ENCODE peak calls at places on chromosomes 7 and 10, in ten cellular contexts. V is foreskin keratinocyte, H is brain microvascular endothelial cell, R is astrocyte, J is fibroblast of lung, D is GM23338, Q is tibial artery, X is breast epithelium, L is suprapubic skin, M is psoas muscle. C is an unnamed sample.

GRCh38 chr7:139936760-139937310 is 107.8 kb downstream of the TBXAS1 start:
- DNase-seq in V (no peak), H (peak; percentile 85), R (peak; percentile 86), J (peak; percentile 84), D (no peak), Q (no peak), X (no peak), L (no peak), M (no peak), C (no peak)

GRCh38 chr7:79459381-79459780 is 5.9 kb upstream of the MAGI2 start:
- DNase-seq in V (no peak), H (no peak), R (no peak), J (peak; percentile 69), D (no peak), Q (peak; percentile 49), X (no peak), L (no peak), M (no peak), C (no peak)

GRCh38 chr10:13526952-13527863 is 1.6 kb downstream of the BEND7 start:
- DNase-seq in V (peak; percentile 61), H (peak; percentile 39), R (peak; percentile 87), J (peak; percentile 8), D (peak; percentile 32), Q (no peak), X (no peak), L (no peak), M (no peak), C (no peak)

GRCh38 chr10:133614830-133615580 is 11.6 kb downstream of the FRG2B start:
- DNase-seq in V (no peak), H (no peak), R (no peak), J (no peak), D (no peak), Q (no peak), X (no peak), L (no peak), M (no peak), C (no peak)

GRCh38 chr7:77331938-77332695 is 84.0 kb downstream of the GSAP start:
- DNase-seq in V (no peak), H (peak; percentile 84), R (peak; percentile 79), J (peak; percentile 91), D (peak; percentile 82), Q (peak; percentile 57), X (no peak), L (no peak), M (peak; percentile 48), C (peak; percentile 90)

GRCh38 chr7:97635622-97636021 is 96.3 kb upstream of the TAC1 start:
- DNase-seq in V (no peak), H (no peak), R (no peak), J (no peak), D (no peak), Q (no peak), X (no peak), L (no peak), M (no peak), C (no peak)

GRCh38 chr7:100126239-100126930 is 382 bp upstream of the MBLAC1 start:
- DNase-seq in V (no peak), H (no peak), R (no peak), J (no peak), D (no peak), Q (no peak), X (no peak), L (no peak), M (no peak), C (no peak)

GRCh38 chr7:90210925-90211324 is 615 bp upstream of the STEAP2 start:
- DNase-seq in V (no peak), H (no peak), R (no peak), J (no peak), D (peak; percentile 34), Q (no peak), X (no peak), L (no peak), M (no peak), C (peak; percentile 29)

GRCh38 chr7:1209097-1209496 is 23.6 kb upstream of the UNCX start:
- DNase-seq in V (no peak), H (no peak), R (no peak), J (no peak), D (no peak), Q (no peak), X (no peak), L (no peak), M (no peak), C (no peak)

DNA sequence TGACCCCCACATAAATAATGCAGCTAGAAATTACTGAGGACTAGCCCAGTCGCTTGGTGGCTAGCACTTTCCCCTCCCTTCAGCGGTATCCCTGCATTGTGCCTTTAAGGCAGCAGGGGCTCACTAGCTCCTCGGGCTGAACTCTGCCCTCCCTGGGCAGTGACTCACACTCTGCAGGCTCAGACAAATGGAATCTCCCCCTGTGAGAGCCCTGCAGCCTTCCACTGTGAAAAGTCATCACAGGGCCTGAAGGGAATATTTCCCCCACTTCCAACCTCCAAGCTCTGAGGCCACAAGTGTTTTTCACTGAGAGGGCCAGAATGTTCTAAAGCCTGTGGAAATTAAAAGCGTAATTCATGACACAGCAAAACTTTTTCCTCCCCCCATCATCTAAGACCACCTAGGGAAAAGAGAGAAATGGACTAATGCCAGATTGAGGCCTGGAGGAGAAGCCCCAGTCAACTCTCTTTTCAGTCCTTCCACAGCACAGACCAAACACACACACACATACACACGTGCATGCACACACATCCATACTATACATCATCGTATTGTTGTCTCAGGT is 93.6 kb upstream of the COL1A2 start:
- DNase-seq in V (peak; percentile 80), H (peak; percentile 97), R (peak; percentile 97), J (peak; percentile 97), D (peak; percentile 82), Q (peak; percentile 81), X (no peak), L (peak; percentile 80), M (peak; percentile 74), C (peak; percentile 40)
- TF ChIP-seq CTCF in V (peak; percentile 23), H (peak; percentile 37), R (no peak), J (peak; percentile 40), D (no peak), Q (peak; percentile 8), X (no peak), L (no peak), M (no peak), C (peak; percentile 18)

DNA sequence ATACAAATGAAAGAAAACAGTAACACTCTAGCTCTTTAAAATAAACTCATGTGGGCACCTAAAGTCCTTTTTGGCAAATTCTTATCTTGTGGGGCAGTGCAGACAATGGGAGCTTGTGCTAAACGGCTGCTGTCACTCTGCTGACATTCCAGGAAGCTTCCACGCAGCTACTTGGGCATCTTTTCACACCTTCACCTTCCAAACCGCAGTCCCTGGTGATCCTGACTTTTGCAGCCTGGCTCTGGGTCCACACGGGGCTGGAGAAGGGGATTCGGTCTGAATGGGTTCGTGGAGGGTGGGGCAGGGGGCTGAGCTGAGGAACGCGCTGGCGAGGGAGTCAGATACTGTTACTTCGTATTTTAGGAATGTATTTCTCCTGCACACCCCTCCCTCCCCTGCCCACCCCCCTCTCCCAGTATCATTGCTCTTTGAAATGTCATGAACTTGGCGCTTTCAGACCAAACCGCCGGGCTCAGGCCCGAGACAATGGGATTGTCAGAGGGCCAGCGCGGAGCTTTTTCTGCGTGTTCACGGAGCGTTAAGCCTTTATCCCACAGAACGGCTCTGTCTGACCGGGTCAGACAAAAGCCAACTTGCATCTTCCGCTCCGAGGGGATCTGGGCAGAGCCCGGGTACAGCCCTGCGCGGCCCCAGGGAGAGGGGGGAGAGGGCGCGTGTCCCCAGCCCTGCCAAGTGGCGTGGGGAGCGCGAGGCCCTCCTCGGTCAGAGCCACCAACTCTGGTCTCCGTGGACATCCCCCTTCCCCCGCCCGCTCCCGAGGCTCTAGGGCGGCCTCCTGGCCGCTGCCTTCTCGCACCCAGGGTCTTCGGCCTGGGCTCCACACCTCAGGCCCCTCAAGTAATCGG is 76.7 kb upstream of the EN2 start:
- DNase-seq in V (no peak), H (no peak), R (no peak), J (no peak), D (no peak), Q (no peak), X (no peak), L (no peak), M (no peak), C (no peak)
- H3K27me3 ChIP-seq in V (peaks cover 84% of the 10 kb centered on the region), H (peaks cover 80% of the 10 kb centered on the region), R (peaks cover 71% of the 10 kb centered on the region), J (peaks cover 69% of the 10 kb centered on the region), D (peaks cover 90% of the 10 kb centered on the region), Q (peaks cover 100% of the 10 kb centered on the region), X (peaks cover 3% of the 10 kb centered on the region), L (peaks cover 97% of the 10 kb centered on the region), M (peaks cover 4% of the 10 kb centered on the region), C (peaks cover 96% of the 10 kb centered on the region)

DNA sequence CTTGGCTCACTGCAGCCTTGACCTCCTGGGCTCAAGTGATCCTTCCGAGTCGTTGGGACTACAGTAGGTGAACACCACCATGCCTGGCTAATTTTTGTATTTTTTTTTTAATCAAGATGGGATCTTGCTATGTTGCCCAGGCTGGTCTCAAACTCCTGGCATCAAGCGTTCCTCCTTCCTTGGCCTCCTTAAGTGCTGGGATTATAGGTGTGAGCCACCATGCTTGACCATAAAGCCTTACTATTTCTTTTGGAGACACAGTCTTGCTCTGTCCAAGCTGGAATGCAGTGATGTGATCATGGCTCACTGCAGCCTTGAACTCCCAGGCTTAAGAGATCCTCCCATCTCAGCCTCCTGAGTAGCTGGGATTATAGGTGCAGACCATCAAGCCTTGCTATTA is 12.6 kb downstream of the TFAM start:
- DNase-seq in V (no peak), H (no peak), R (no peak), J (no peak), D (no peak), Q (no peak), X (no peak), L (no peak), M (no peak), C (no peak)
- H3K27ac ChIP-seq in V (no peak overlapping the region), H (no peak overlapping the region), R (no peak overlapping the region), J (no peak overlapping the region), D (no peak overlapping the region), Q (no peak overlapping the region), X (no peak overlapping the region), L (no peak overlapping the region), M (no peak overlapping the region), C (no peak overlapping the region)

GRCh38 chr7:95686109-95686508 is 86.2 kb upstream of the DYNC1I1 start:
- DNase-seq in V (no peak), H (peak; percentile 47), R (peak; percentile 23), J (peak; percentile 84), D (peak; percentile 67), Q (peak; percentile 40), X (no peak), L (no peak), M (peak; percentile 46), C (peak; percentile 56)

GRCh38 chr7:95682913-95683312 is 86.6 kb upstream of the PDK4 start:
- DNase-seq in V (no peak), H (no peak), R (no peak), J (no peak), D (no peak), Q (no peak), X (no peak), L (no peak), M (no peak), C (no peak)

GRCh38 chr7:95684505-95684904 is 87.8 kb upstream of the DYNC1I1 start:
- DNase-seq in V (no peak), H (no peak), R (no peak), J (no peak), D (no peak), Q (no peak), X (no peak), L (no peak), M (no peak), C (no peak)

GRCh38 chr7:95687759-95688343 is 84.5 kb upstream of the DYNC1I1 start:
- DNase-seq in V (no peak), H (peak; percentile 48), R (no peak), J (peak; percentile 63), D (peak; percentile 64), Q (no peak), X (no peak), L (no peak), M (no peak), C (peak; percentile 40)

DNA sequence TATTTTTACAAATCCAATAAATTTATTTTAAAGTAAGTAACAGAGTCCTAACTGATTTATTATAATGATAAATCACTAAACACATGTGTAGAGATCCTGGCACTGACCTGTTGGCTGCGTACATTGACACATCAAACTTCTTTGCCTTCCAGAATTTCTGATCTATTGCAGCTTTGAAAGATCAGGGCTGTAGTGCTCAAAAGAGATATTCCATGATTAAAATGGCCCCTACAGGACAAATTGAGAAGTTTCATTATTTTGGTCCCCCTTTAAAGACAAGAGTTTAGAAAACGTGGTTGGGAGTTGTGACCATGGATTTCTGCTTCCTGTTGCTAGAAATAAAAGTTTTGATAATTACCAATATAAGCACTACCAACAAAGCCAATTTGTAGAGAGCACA is 87.7 kb upstream of the PDK4 start:
- DNase-seq in V (no peak), H (peak; percentile 31), R (no peak), J (peak; percentile 77), D (peak; percentile 70), Q (no peak), X (no peak), L (no peak), M (no peak), C (no peak)
- TF ChIP-seq CTCF in V (peak; percentile 55), H (peak; percentile 50), R (peak; percentile 27), J (peak; percentile 58), D (peak; percentile 60), Q (peak; percentile 56), X (peak; percentile 76), L (peak; percentile 42), M (peak; percentile 67), C (no peak)

C was measured in WERI-Rb-1.